ENCODE peak calls at places on chromosomes 1 and 21, in ten cellular contexts. V, N, D, J, F, C, A, L, Z and E are unnamed samples.

GRCh38 chr1:155934933-155935590 is 849 bp upstream of the KHDC4 start:
- DNase-seq in V (no peak), N (no peak), D (no peak), J (no peak), F (no peak), C (no peak), A (no peak), L (no peak), Z (no peak), E (no peak)

GRCh38 chr1:16396591-16396990 is 29.5 kb downstream of the SZRD1 start:
- DNase-seq in V (no peak), N (peak), D (no peak), J (peak), F (peak), C (no peak), A (no peak), L (no peak), Z (peak), E (no peak)

GRCh38 chr1:209911746-209912145 is 26.3 kb upstream of the SYT14 start:
- DNase-seq in V (no peak), N (no peak), D (no peak), J (no peak), F (no peak), C (no peak), A (no peak), L (no peak), Z (no peak), E (no peak)

GRCh38 chr1:156608981-156609380 is 7.7 kb upstream of the GPATCH4 start:
- DNase-seq in V (no peak), N (no peak), D (no peak), J (no peak), F (no peak), C (no peak), A (peak), L (no peak), Z (peak), E (peak)

GRCh38 chr1:30881266-30882181 is 27.0 kb downstream of the SDC3 start:
- DNase-seq in V (no peak), N (no peak), D (no peak), J (no peak), F (no peak), C (no peak), A (peak), L (no peak), Z (no peak), E (peak)

GRCh38 chr1:161330346-161330745 is 16.2 kb downstream of the SDHC start:
- DNase-seq in V (no peak), N (peak), D (no peak), J (no peak), F (no peak), C (no peak), A (no peak), L (no peak), Z (no peak), E (no peak)

GRCh38 chr21:29534448-29534847 is 235.7 kb downstream of the BACH1 start:
- DNase-seq in V (no peak), N (no peak), D (no peak), J (no peak), F (no peak), C (no peak), A (no peak), L (no peak), Z (no peak), E (no peak)

GRCh38 chr1:98210064-98210463 is 289.2 kb upstream of the DPYD start:
- DNase-seq in V (no peak), N (peak), D (no peak), J (no peak), F (peak), C (no peak), A (no peak), L (no peak), Z (no peak), E (no peak)

GRCh38 chr1:230043102-230043501 is 23.9 kb upstream of the GALNT2 start:
- DNase-seq in V (no peak), N (no peak), D (no peak), J (no peak), F (no peak), C (no peak), A (no peak), L (no peak), Z (no peak), E (no peak)